ENCODE peak calls at places on chromosomes 6 and 20, in nine cellular contexts. P is heart left ventricle, R is AG04450, D is thoracic aorta, O is lower lobe of right lung, L is OCI-LY7, X is heart right ventricle, I is HCT116, B is uterus. G is an unnamed sample. For H3K9me3, the result is how much of the 10 kb centered on the place peaks cover.

GRCh38 chr6:156791261-156791850 is 14.2 kb downstream of the ARID1B start:
- DNase-seq in P (no peak), R (no peak), D (no peak), O (no peak), L (peak), X (no peak), I (no peak), B (no peak), G (no peak)

GRCh38 chr6:163667372-163668060 is 253.0 kb downstream of the QKI start:
- DNase-seq in P (peak), R (no peak), D (no peak), O (no peak), L (peak), X (peak), I (no peak), B (no peak), G (no peak)

GRCh38 chr6:143232849-143233248 is 172.2 kb downstream of the AIG1 start:
- DNase-seq in P (peak), R (no peak), D (no peak), O (peak), L (peak), X (no peak), I (peak), B (no peak), G (no peak)

GRCh38 chr20:22689246-22689645 is 104.9 kb upstream of the FOXA2 start:
- DNase-seq in P (no peak), R (no peak), D (no peak), O (no peak), L (no peak), X (no peak), I (no peak), B (no peak), G (no peak)

GRCh38 chr6:16903470-16903869 is 142.2 kb upstream of the ATXN1 start:
- DNase-seq in P (no peak), R (peak), D (no peak), O (no peak), L (no peak), X (no peak), I (no peak), B (no peak), G (no peak)

GRCh38 chr6:163831736-163832135 is 417.2 kb downstream of the QKI start:
- DNase-seq in P (no peak), R (no peak), D (no peak), O (no peak), L (no peak), X (no peak), I (no peak), B (no peak), G (no peak)

GRCh38 chr6:11798096-11798495 is 19.5 kb upstream of the ADTRP start:
- DNase-seq in P (no peak), R (no peak), D (no peak), O (no peak), L (no peak), X (no peak), I (no peak), B (no peak), G (no peak)

GRCh38 chr20:44235702-44236101 is 11.4 kb upstream of the GDAP1L1 start:
- DNase-seq in P (no peak), R (no peak), D (no peak), O (no peak), L (no peak), X (no peak), I (no peak), B (no peak), G (no peak)

GRCh38 chr20:20134941-20135572 is 82.7 kb downstream of the CFAP61 start:
- DNase-seq in P (no peak), R (no peak), D (no peak), O (no peak), L (no peak), X (no peak), I (no peak), B (no peak), G (no peak)

GRCh38 chr20:20136313-20136712 is 84.0 kb downstream of the CFAP61 start:
- DNase-seq in P (no peak), R (no peak), D (no peak), O (no peak), L (no peak), X (no peak), I (no peak), B (no peak), G (no peak)

GRCh38 chr20:20130399-20130798 is 78.1 kb downstream of the CFAP61 start:
- DNase-seq in P (no peak), R (no peak), D (no peak), O (no peak), L (peak), X (no peak), I (peak), B (no peak), G (no peak)
- H3K9me3 ChIP-seq in P (under half), R (under half), D (under half), O (under half), L (under half), X (under half), I (under half), B (under half), G (under half)

DNA sequence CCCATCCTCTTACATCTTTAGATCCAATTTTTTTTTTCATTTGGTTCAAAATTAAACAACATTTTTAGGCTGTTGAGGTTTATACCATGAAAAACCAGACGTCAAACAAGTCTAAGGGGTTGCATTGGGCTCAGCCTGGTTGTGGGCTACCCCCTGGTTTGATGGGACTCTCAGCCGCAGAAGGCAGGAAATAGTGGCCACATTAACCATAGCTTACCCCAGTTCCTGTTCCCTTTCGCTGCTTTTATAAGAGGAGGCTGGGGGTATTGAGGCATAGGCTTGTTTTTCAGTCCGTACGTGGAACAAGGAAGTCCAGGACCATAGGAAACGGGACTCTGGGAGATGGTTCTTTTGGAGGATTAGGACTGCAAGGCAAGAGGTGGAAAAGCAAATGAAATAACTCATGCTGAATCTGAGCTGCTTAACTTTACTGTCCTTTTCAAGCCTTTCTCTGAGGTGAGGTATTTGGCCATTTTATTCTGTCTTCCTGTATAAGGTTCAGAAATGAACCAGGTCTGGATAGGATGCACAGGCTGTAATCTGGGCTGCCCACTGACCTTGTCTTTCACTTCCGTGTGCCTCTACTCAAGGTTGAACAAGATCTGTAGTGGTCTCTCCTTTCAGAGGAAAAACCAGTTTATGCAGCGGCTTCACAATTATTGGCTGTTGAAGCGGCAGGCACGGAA is 7.7 kb downstream of the BRPF3 start:
- DNase-seq in P (no peak), R (no peak), D (no peak), O (no peak), L (peak), X (no peak), I (no peak), B (no peak), G (no peak)
- H3K9me3 ChIP-seq in P (under half), R (under half), D (under half), O (under half), L (under half), X (under half), I (under half), B (under half), G (under half)

DNA sequence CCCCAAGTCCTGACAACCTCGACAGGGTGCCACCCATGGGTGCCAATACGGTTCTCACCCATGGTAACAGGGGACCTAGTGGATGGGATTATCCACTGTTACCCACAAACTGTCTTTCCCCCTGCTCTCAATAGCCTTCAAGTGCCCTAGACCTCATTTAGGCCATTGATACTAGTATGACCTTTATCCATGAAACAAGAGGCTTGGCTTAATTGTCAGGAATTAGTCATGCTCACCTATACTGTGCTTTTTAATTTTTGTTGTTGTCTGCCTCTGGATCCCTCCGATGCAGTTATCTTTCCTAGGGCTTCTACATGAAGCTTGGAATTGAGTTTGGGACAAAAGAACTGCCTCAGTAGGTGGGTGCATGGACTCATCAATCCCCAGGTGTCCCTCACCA is 11.8 kb upstream of the IL22RA2 start:
- DNase-seq in P (no peak), R (no peak), D (no peak), O (no peak), L (no peak), X (no peak), I (no peak), B (no peak), G (no peak)
- H3K9me3 ChIP-seq in P (half or more), R (under half), D (under half), O (half or more), L (half or more), X (under half), I (under half), B (under half), G (half or more)

DNA sequence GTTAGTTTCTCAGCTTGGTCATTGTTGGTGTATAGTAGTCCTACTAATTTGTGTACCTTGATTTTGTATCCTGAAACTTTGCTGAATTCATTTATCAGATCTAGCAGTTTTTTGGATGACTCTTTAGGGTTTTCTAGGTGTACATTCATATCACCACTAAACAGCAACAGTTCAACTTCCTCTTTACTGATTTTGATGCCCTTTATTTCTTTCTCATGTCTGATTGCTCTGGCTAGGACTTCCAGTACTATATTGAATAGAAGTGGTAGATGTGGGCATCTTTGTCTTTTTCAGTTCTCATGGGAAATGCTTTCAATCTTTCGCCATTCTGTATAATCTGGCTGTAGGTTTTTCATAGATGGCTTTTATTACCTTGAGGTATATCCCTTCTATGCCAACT is 61.3 kb upstream of the HEY2 start:
- DNase-seq in P (no peak), R (no peak), D (no peak), O (no peak), L (no peak), X (no peak), I (no peak), B (no peak), G (no peak)
- H3K9me3 ChIP-seq in P (under half), R (under half), D (under half), O (under half), L (under half), X (under half), I (under half), B (under half), G (under half)

GRCh38 chr6:67818322-67818721 is 816.8 kb upstream of the ADGRB3 start:
- DNase-seq in P (no peak), R (no peak), D (no peak), O (no peak), L (no peak), X (no peak), I (no peak), B (no peak), G (no peak)
- H3K9me3 ChIP-seq in P (under half), R (under half), D (under half), O (under half), L (under half), X (under half), I (under half), B (under half), G (half or more)

GRCh38 chr20:29452186-29452585 is 1805.3 kb upstream of the DEFB115 start:
- DNase-seq in P (no peak), R (no peak), D (no peak), O (no peak), L (no peak), X (no peak), I (no peak), B (no peak), G (no peak)
- H3K9me3 ChIP-seq in P (under half), R (under half), D (under half), O (under half), L (under half), X (under half), I (under half), B (under half), G (under half)

DNA sequence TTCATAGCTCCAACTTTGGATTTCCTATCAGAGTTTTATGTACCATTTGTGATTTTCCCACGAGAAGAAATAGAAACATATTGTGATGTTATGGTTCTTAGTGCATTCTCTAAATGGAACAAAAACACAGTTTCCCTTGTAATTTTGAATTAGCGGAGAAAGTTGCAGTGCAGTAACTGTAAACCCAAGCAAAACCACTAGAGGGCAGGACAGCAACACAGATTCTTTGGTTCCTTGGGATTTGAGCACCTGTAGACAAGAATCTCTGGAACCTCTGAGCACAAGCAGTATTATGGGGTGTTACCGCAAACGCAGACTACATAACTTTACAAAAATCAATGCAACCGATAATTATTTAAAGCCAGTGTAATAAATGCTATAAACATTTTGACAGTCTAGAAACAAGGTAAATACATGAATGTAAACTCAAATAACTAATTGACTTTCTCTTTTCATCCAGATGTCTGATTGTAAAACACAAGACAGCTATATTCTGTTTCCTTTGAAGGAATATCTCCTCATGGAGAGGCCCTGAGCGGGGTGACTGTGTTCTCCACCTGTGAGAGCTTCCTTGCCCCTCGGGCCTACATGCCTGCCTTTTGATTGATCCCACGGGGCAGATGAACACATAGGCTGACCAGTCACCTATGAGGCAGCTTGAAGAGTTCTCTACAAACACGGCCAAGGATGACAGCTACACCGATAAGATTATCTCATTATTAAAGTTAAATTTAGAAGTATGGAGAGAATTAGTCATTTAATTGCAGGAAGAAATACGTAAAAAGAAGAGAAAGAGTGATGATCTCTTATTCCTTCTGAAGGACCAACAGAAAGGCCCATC is 67.5 kb upstream of the COL21A1 start:
- DNase-seq in P (no peak), R (no peak), D (no peak), O (no peak), L (peak), X (no peak), I (peak), B (peak), G (no peak)
- H3K9me3 ChIP-seq in P (under half), R (under half), D (under half), O (under half), L (under half), X (under half), I (under half), B (under half), G (under half)

GRCh38 chr6:30282522-30282921 is 44.2 kb upstream of the TRIM39 start:
- DNase-seq in P (no peak), R (no peak), D (no peak), O (no peak), L (no peak), X (no peak), I (no peak), B (no peak), G (no peak)
- H3K9me3 ChIP-seq in P (half or more), R (under half), D (half or more), O (half or more), L (half or more), X (under half), I (under half), B (half or more), G (half or more)

G was measured in left ventricle myocardium inferior.